ENCODE peak calls at places on chromosomes 13 and 19, in four cellular contexts. One of them, this sample, is unnamed.

GRCh38 chr13:32381539-32381938 is 46.4 kb downstream of the N4BP2L1 start:
- DNase-seq in Peyer's patch: no peak
- DNase-seq in upper lobe of right lung: no peak
- DNase-seq in activated CD4-positive, alpha-beta T cell treated with anti-CD3 and anti-CD28 coated beads, Interleukin-2, amount 50 U/mL, for 24 hours: no peak
- DNase-seq in this sample: no peak

GRCh38 chr19:33862991-33863390 is 66.3 kb downstream of the KCTD15 start:
- DNase-seq in Peyer's patch: no peak
- DNase-seq in upper lobe of right lung: no peak
- DNase-seq in activated CD4-positive, alpha-beta T cell treated with anti-CD3 and anti-CD28 coated beads, Interleukin-2, amount 50 U/mL, for 24 hours: no peak
- DNase-seq in this sample: no peak

GRCh38 chr13:21043898-21044297 is 17.5 kb downstream of the LATS2 start:
- DNase-seq in Peyer's patch: no peak
- DNase-seq in upper lobe of right lung: no peak
- DNase-seq in activated CD4-positive, alpha-beta T cell treated with anti-CD3 and anti-CD28 coated beads, Interleukin-2, amount 50 U/mL, for 24 hours: no peak
- DNase-seq in this sample: no peak

GRCh38 chr19:13024958-13025653 is 29.8 kb downstream of the NFIX start:
- DNase-seq in Peyer's patch: no peak
- DNase-seq in upper lobe of right lung: peak; percentile 85
- DNase-seq in activated CD4-positive, alpha-beta T cell treated with anti-CD3 and anti-CD28 coated beads, Interleukin-2, amount 50 U/mL, for 24 hours: no peak
- DNase-seq in this sample: no peak

GRCh38 chr13:60242231-60242630 is 78.5 kb upstream of the DIAPH3 start:
- DNase-seq in Peyer's patch: no peak
- DNase-seq in upper lobe of right lung: no peak
- DNase-seq in activated CD4-positive, alpha-beta T cell treated with anti-CD3 and anti-CD28 coated beads, Interleukin-2, amount 50 U/mL, for 24 hours: no peak
- DNase-seq in this sample: no peak

GRCh38 chr13:21399741-21400140 is 59.4 kb downstream of the ZDHHC20 start:
- DNase-seq in Peyer's patch: no peak
- DNase-seq in upper lobe of right lung: no peak
- DNase-seq in activated CD4-positive, alpha-beta T cell treated with anti-CD3 and anti-CD28 coated beads, Interleukin-2, amount 50 U/mL, for 24 hours: no peak
- DNase-seq in this sample: no peak

GRCh38 chr19:1252221-1252817 is 3.9 kb downstream of the MIDN start:
- DNase-seq in Peyer's patch: peak; percentile 91
- DNase-seq in upper lobe of right lung: peak; percentile 96
- DNase-seq in activated CD4-positive, alpha-beta T cell treated with anti-CD3 and anti-CD28 coated beads, Interleukin-2, amount 50 U/mL, for 24 hours: no peak
- DNase-seq in this sample: no peak

GRCh38 chr19:48303866-48304265 is 21.5 kb upstream of the EMP3 start:
- DNase-seq in Peyer's patch: no peak
- DNase-seq in upper lobe of right lung: no peak
- DNase-seq in activated CD4-positive, alpha-beta T cell treated with anti-CD3 and anti-CD28 coated beads, Interleukin-2, amount 50 U/mL, for 24 hours: no peak
- DNase-seq in this sample: no peak

GRCh38 chr19:4910594-4911273 is 1.4 kb downstream of the UHRF1 start:
- DNase-seq in Peyer's patch: peak; percentile 62
- DNase-seq in upper lobe of right lung: no peak
- DNase-seq in activated CD4-positive, alpha-beta T cell treated with anti-CD3 and anti-CD28 coated beads, Interleukin-2, amount 50 U/mL, for 24 hours: no peak
- DNase-seq in this sample: peak; percentile 38

GRCh38 chr19:38506723-38507550 is 73.4 kb downstream of the RYR1 start:
- DNase-seq in Peyer's patch: peak; percentile 95
- DNase-seq in upper lobe of right lung: peak; percentile 91
- DNase-seq in activated CD4-positive, alpha-beta T cell treated with anti-CD3 and anti-CD28 coated beads, Interleukin-2, amount 50 U/mL, for 24 hours: peak; percentile 89
- DNase-seq in this sample: peak; percentile 41

GRCh38 chr19:29571181-29571580 is 34.9 kb upstream of the POP4 start:
- DNase-seq in Peyer's patch: no peak
- DNase-seq in upper lobe of right lung: no peak
- DNase-seq in activated CD4-positive, alpha-beta T cell treated with anti-CD3 and anti-CD28 coated beads, Interleukin-2, amount 50 U/mL, for 24 hours: no peak
- DNase-seq in this sample: no peak

GRCh38 chr13:26867451-26868067 is 107.0 kb upstream of the GPR12 start:
- DNase-seq in Peyer's patch: no peak
- DNase-seq in upper lobe of right lung: no peak
- DNase-seq in activated CD4-positive, alpha-beta T cell treated with anti-CD3 and anti-CD28 coated beads, Interleukin-2, amount 50 U/mL, for 24 hours: no peak
- DNase-seq in this sample: no peak

GRCh38 chr13:70795484-70795883 is 687.2 kb upstream of the KLHL1 start:
- DNase-seq in Peyer's patch: no peak
- DNase-seq in upper lobe of right lung: no peak
- DNase-seq in activated CD4-positive, alpha-beta T cell treated with anti-CD3 and anti-CD28 coated beads, Interleukin-2, amount 50 U/mL, for 24 hours: no peak
- DNase-seq in this sample: no peak

GRCh38 chr13:42559057-42559456 is 14.9 kb upstream of the TNFSF11 start:
- DNase-seq in Peyer's patch: no peak
- DNase-seq in upper lobe of right lung: no peak
- DNase-seq in activated CD4-positive, alpha-beta T cell treated with anti-CD3 and anti-CD28 coated beads, Interleukin-2, amount 50 U/mL, for 24 hours: no peak
- DNase-seq in this sample: no peak

GRCh38 chr19:9912551-9913236 is 23.6 kb downstream of the OLFM2 start:
- DNase-seq in Peyer's patch: no peak
- DNase-seq in upper lobe of right lung: no peak
- DNase-seq in activated CD4-positive, alpha-beta T cell treated with anti-CD3 and anti-CD28 coated beads, Interleukin-2, amount 50 U/mL, for 24 hours: no peak
- DNase-seq in this sample: no peak

GRCh38 chr19:53102186-53102585 is 1.0 kb downstream of the ZNF160 start:
- DNase-seq in Peyer's patch: no peak
- DNase-seq in upper lobe of right lung: no peak
- DNase-seq in activated CD4-positive, alpha-beta T cell treated with anti-CD3 and anti-CD28 coated beads, Interleukin-2, amount 50 U/mL, for 24 hours: no peak
- DNase-seq in this sample: no peak

GRCh38 chr19:49677232-49677881 is at the start of gene PRMT1:
- DNase-seq in Peyer's patch: peak; percentile 66
- DNase-seq in upper lobe of right lung: peak; percentile 79
- DNase-seq in activated CD4-positive, alpha-beta T cell treated with anti-CD3 and anti-CD28 coated beads, Interleukin-2, amount 50 U/mL, for 24 hours: no peak
- DNase-seq in this sample: no peak

GRCh38 chr19:13843104-13843921 is 33.6 kb upstream of the NANOS3 start:
- DNase-seq in Peyer's patch: peak; percentile 71
- DNase-seq in upper lobe of right lung: peak; percentile 77
- DNase-seq in activated CD4-positive, alpha-beta T cell treated with anti-CD3 and anti-CD28 coated beads, Interleukin-2, amount 50 U/mL, for 24 hours: no peak
- DNase-seq in this sample: no peak

GRCh38 chr13:31945202-31945978 is 86.2 kb upstream of the FRY start:
- DNase-seq in Peyer's patch: peak; percentile 73
- DNase-seq in upper lobe of right lung: peak; percentile 83
- DNase-seq in activated CD4-positive, alpha-beta T cell treated with anti-CD3 and anti-CD28 coated beads, Interleukin-2, amount 50 U/mL, for 24 hours: no peak
- DNase-seq in this sample: peak; percentile 43

This sample was measured in dorsolateral prefrontal cortex.